ENCODE peak calls at places on chromosomes 1 and 21, in eight cellular contexts. H is HepG2, Q is GM23338, F is HCT116, G is GM12878, U is prostate gland, W is stomach, D is sigmoid colon. T is an unnamed sample.

GRCh38 chr1:39348278-39348677 is 143.2 kb upstream of the BMP8A start:
- DNase-seq in H (no peak), Q (no peak), F (no peak), G (no peak), U (no peak), W (no peak), D (no peak), T (no peak)

GRCh38 chr1:27357281-27358037 is 9.3 kb downstream of the MAP3K6 start:
- DNase-seq in H (peak; percentile 43), Q (peak; percentile 87), F (no peak), G (no peak), U (peak; percentile 77), W (peak; percentile 87), D (peak; percentile 90), T (no peak)

GRCh38 chr1:228226141-228226874 is 18.5 kb downstream of the OBSCN start:
- DNase-seq in H (no peak), Q (no peak), F (no peak), G (no peak), U (no peak), W (no peak), D (no peak), T (peak; percentile 79)

GRCh38 chr21:36207577-36208320 is 51.1 kb downstream of the DOP1B start:
- DNase-seq in H (no peak), Q (no peak), F (no peak), G (no peak), U (no peak), W (no peak), D (no peak), T (no peak)

GRCh38 chr1:231806623-231807470 is 180.3 kb downstream of the DISC1 start:
- DNase-seq in H (peak; percentile 46), Q (peak; percentile 94), F (peak; percentile 36), G (no peak), U (no peak), W (peak; percentile 33), D (peak; percentile 67), T (no peak)

GRCh38 chr1:25707280-25708016 is 90.9 kb downstream of the MAN1C1 start:
- DNase-seq in H (no peak), Q (peak; percentile 68), F (no peak), G (no peak), U (no peak), W (no peak), D (peak; percentile 27), T (no peak)

GRCh38 chr1:45499415-45499769 is 481 bp downstream of the CCDC163 start:
- DNase-seq in H (no peak), Q (no peak), F (no peak), G (no peak), U (no peak), W (no peak), D (peak; percentile 24), T (no peak)

GRCh38 chr1:204213668-204214662 is at the start of gene GOLT1A:
- DNase-seq in H (peak; percentile 90), Q (peak; percentile 95), F (peak; percentile 85), G (peak; percentile 28), U (peak; percentile 69), W (peak; percentile 91), D (peak; percentile 80), T (no peak)

GRCh38 chr21:26127918-26128317 is 42.7 kb downstream of the APP start:
- DNase-seq in H (no peak), Q (no peak), F (no peak), G (no peak), U (peak; percentile 53), W (no peak), D (no peak), T (no peak)

GRCh38 chr1:43978551-43979260 is at the start of gene B4GALT2:
- DNase-seq in H (peak; percentile 50), Q (peak; percentile 71), F (no peak), G (no peak), U (peak; percentile 30), W (peak; percentile 43), D (no peak), T (no peak)
- TF ChIP-seq POLR2AphosphoS5 in H (no peak), Q (peak; percentile 50), F (peak; percentile 45), G (peak; percentile 63), U (no peak), W (no peak), D (no peak), T (no peak)

GRCh38 chr1:198158766-198159589 is 2.2 kb downstream of the NEK7 start:
- DNase-seq in H (peak; percentile 80), Q (peak; percentile 96), F (peak; percentile 75), G (no peak), U (peak; percentile 90), W (peak; percentile 90), D (peak; percentile 92), T (no peak)

GRCh38 chr1:198156745-198157240 is at the start of gene NEK7:
- DNase-seq in H (peak; percentile 71), Q (peak; percentile 76), F (peak; percentile 59), G (no peak), U (peak; percentile 87), W (peak; percentile 85), D (peak; percentile 89), T (no peak)

GRCh38 chr1:198156111-198156744 is 570 bp upstream of the NEK7 start:
- DNase-seq in H (peak; percentile 60), Q (peak; percentile 84), F (peak; percentile 69), G (no peak), U (peak; percentile 54), W (peak; percentile 69), D (no peak), T (no peak)

GRCh38 chr1:198157241-198157846 is 546 bp downstream of the NEK7 start:
- DNase-seq in H (peak; percentile 88), Q (peak; percentile 97), F (peak; percentile 87), G (no peak), U (peak; percentile 94), W (peak; percentile 90), D (peak; percentile 94), T (no peak)

DNA sequence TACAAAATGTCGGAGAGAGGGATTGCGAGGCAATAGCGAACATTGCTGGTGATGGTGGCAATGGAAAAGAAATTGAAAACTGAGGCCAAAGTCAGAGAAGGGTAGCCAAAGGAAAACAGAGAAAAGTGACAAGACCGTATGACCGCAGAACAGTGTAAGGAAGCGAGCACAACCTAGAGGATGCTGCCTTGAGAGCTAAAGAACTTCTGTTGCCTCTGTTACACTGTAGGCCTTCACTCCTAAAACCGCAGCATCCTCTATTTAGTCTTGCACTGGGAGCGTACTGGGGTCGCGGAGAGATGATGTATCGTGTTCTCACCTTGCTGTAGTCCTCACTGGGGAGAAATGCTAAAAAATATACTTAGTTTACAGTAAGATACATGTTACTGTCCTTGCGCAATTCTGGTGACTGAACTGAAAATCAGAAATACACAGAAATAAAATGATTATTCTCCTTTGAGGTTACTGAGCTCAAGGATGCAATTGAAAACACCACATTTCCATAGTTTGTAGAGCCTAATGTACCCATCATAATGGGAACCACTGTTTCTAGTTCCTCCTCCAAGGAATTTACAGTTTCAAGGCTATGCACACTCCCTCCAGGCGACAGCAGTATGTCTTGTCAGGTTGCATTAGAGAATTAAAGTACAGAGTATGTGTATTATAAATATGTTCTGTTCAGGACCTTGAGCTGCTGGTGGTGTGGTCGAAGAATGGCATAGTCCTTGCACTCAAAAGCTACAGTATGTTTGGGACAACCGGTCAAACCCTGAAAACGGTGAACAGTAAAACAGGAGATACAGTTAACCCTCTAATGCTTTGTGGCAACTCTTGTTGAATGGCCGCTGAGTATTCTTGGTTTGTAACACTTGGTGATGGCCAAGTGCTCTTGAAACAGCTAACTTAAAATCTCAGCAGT is 1.3 kb downstream of the NEK7 start:
- DNase-seq in H (no peak), Q (peak; percentile 56), F (no peak), G (no peak), U (no peak), W (no peak), D (no peak), T (no peak)
- H3K4me1 ChIP-seq in H (peaks cover 45% of the 10 kb centered on the region), Q (peaks cover 26% of the 10 kb centered on the region), F (peaks cover 33% of the 10 kb centered on the region), G (peaks cover 17% of the 10 kb centered on the region), U (peaks cover 3% of the 10 kb centered on the region), W (peaks cover 31% of the 10 kb centered on the region), D (peaks cover 28% of the 10 kb centered on the region), T (peaks cover 48% of the 10 kb centered on the region)

GRCh38 chr1:18120638-18121037 is 13.0 kb downstream of the IGSF21 start:
- DNase-seq in H (no peak), Q (peak; percentile 37), F (no peak), G (no peak), U (no peak), W (no peak), D (no peak), T (no peak)
- H3K27ac ChIP-seq in H (no peak overlapping the region), Q (no peak overlapping the region), F (no peak overlapping the region), G (no peak overlapping the region), U (no peak overlapping the region), W (no peak overlapping the region), D (no peak overlapping the region), T (no peak overlapping the region)

GRCh38 chr1:244636488-244637259 is 16.3 kb upstream of the DESI2 start:
- DNase-seq in H (no peak), Q (peak; percentile 33), F (no peak), G (no peak), U (no peak), W (no peak), D (no peak), T (no peak)
- TF ChIP-seq POLR2AphosphoS5 in H (no peak), Q (no peak), F (no peak), G (no peak), U (no peak), W (no peak), D (no peak), T (no peak)

DNA sequence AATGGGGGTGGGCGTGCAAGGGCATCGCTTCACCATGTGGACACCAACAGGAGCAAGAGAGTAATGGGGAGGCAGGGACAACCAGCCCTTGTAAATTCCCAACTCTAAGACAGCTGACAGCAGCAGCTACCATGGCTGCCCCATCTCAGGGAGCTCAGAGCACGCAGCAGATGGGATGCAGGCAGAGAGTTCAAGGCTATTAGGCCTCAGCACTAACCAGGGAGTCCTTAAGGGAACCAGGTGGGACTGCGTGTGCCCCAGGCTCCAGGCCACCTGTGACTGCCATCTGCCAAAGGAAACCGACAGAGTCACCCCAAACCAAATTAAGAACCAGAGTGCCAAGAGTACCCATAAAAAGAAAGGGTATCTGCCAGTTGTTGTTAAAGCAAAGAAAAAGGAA is 33.7 kb upstream of the PRDM2 start:
- DNase-seq in H (no peak), Q (no peak), F (no peak), G (no peak), U (no peak), W (no peak), D (no peak), T (no peak)
- H3K4me1 ChIP-seq in H (no peaks in the 10 kb centered on the region), Q (peaks cover 5% of the 10 kb centered on the region), F (no peaks in the 10 kb centered on the region), G (peaks cover 23% of the 10 kb centered on the region), U (no peaks in the 10 kb centered on the region), W (no peaks in the 10 kb centered on the region), D (no peaks in the 10 kb centered on the region), T (peaks cover 47% of the 10 kb centered on the region)

DNA sequence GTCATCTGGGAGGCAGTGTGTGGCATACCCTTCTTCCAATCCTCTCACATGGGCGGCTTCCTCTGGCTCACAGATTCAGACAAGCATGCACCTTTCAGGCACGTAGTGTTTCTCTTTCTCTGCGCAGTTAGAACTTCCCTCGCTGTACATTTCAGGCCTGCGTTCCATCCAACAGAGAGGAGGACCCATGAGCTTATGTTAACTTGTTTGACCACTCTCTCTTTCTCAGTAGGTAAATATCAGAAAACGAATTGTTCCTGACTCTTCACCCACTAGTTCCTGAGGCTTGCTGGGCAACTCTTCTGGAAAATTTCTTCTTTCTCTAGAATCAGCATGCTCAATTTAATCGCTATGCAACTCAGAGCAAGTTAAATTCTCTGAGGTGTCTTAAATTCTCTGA is 85.5 kb downstream of the DDX20 start:
- DNase-seq in H (no peak), Q (no peak), F (no peak), G (no peak), U (peak; percentile 12), W (no peak), D (no peak), T (no peak)
- H3K27ac ChIP-seq in H (no peak overlapping the region), Q (no peak overlapping the region), F (no peak overlapping the region), G (no peak overlapping the region), U (no peak overlapping the region), W (no peak overlapping the region), D (no peak overlapping the region), T (no peak overlapping the region)

GRCh38 chr1:14924455-14925325 is 228.9 kb upstream of the TMEM51 start:
- DNase-seq in H (no peak), Q (peak; percentile 56), F (no peak), G (no peak), U (peak; percentile 50), W (peak; percentile 57), D (no peak), T (no peak)
- TF ChIP-seq POLR2AphosphoS5 in H (no peak), Q (no peak), F (no peak), G (no peak), U (no peak), W (no peak), D (no peak), T (peak; percentile 61)

T was measured in vagina.